ENCODE peak calls at places on chromosomes 11 and 22, in five cellular contexts. Y is colonic mucosa; W is CD4-positive, CD25-positive, alpha-beta regulatory T cell; M is heart right ventricle; R is stomach. B is an unnamed sample.

GRCh38 chr22:28953399-28953798 is 70.0 kb downstream of the ZNRF3 start:
- DNase-seq in Y (no peak), W (no peak), M (no peak), R (no peak), B (no peak)

GRCh38 chr11:76206327-76207081 is at the start of gene WNT11:
- DNase-seq in R (peak), Y (peak), W (peak), M (peak), B (no peak)

GRCh38 chr11:623999-624704 is 603 bp downstream of the CDHR5 start:
- DNase-seq in R (peak), Y (peak), W (no peak), M (no peak), B (no peak)

GRCh38 chr22:32823024-32823730 is 21.7 kb downstream of the TIMP3 start:
- DNase-seq in M (no peak), Y (peak), R (peak), W (no peak), B (peak)

GRCh38 chr22:35313311-35314121 is 13.8 kb downstream of the TOM1 start:
- DNase-seq in Y (no peak), M (peak), R (peak), W (no peak), B (no peak)

GRCh38 chr22:40628354-40629042 is 8.0 kb downstream of the MRTFA start:
- DNase-seq in Y (no peak), R (no peak), W (no peak), M (no peak), B (no peak)

GRCh38 chr22:40482391-40482790 is 112.0 kb downstream of the SGSM3 start:
- DNase-seq in W (no peak), M (no peak), Y (no peak), R (no peak), B (no peak)

GRCh38 chr11:104917259-104918112 is 19.2 kb upstream of the CASP12 start:
- DNase-seq in Y (no peak), W (no peak), R (no peak), M (no peak), B (no peak)

GRCh38 chr11:7907121-7907520 is 23.9 kb downstream of the OR10A6 start:
- DNase-seq in W (no peak), Y (no peak), R (no peak), M (no peak), B (no peak)

GRCh38 chr22:50488886-50489285 is 2.2 kb downstream of the MIOX start:
- DNase-seq in M (no peak), W (no peak), Y (no peak), R (no peak), B (no peak)

GRCh38 chr11:125376856-125377255 is 119.2 kb downstream of the FEZ1 start:
- DNase-seq in M (no peak), R (no peak), Y (no peak), W (no peak), B (no peak)

GRCh38 chr11:35141538-35141937 is 2.6 kb downstream of the CD44 start:
- DNase-seq in M (peak), Y (peak), R (peak), W (no peak), B (no peak)

GRCh38 chr11:47994417-47994816 is 14.1 kb downstream of the PTPRJ start:
- DNase-seq in Y (no peak), R (no peak), W (no peak), M (no peak), B (no peak)

GRCh38 chr11:96969251-96969650 is 579.4 kb downstream of the JRKL start:
- DNase-seq in M (no peak), W (no peak), Y (no peak), R (no peak), B (no peak)

GRCh38 chr11:130858215-130858614 is 58.1 kb downstream of the SNX19 start:
- DNase-seq in Y (no peak), R (no peak), W (no peak), M (no peak), B (peak)

GRCh38 chr11:91299980-91300379 is 924.6 kb upstream of the FAT3 start:
- DNase-seq in R (no peak), Y (no peak), M (no peak), W (no peak), B (no peak)

GRCh38 chr22:44678245-44678979 is 23.6 kb upstream of the PRR5 start:
- DNase-seq in R (no peak), W (no peak), M (no peak), Y (no peak), B (no peak)

GRCh38 chr22:44678980-44679647 is 22.9 kb upstream of the PRR5 start:
- DNase-seq in R (no peak), M (no peak), W (no peak), Y (no peak), B (no peak)

GRCh38 chr22:44673406-44673805 is 28.6 kb upstream of the PRR5 start:
- DNase-seq in Y (no peak), M (no peak), W (no peak), R (no peak), B (no peak)

GRCh38 chr22:44677299-44678244 is 24.4 kb upstream of the PRR5 start:
- DNase-seq in M (no peak), W (no peak), Y (no peak), R (no peak), B (no peak)

DNA sequence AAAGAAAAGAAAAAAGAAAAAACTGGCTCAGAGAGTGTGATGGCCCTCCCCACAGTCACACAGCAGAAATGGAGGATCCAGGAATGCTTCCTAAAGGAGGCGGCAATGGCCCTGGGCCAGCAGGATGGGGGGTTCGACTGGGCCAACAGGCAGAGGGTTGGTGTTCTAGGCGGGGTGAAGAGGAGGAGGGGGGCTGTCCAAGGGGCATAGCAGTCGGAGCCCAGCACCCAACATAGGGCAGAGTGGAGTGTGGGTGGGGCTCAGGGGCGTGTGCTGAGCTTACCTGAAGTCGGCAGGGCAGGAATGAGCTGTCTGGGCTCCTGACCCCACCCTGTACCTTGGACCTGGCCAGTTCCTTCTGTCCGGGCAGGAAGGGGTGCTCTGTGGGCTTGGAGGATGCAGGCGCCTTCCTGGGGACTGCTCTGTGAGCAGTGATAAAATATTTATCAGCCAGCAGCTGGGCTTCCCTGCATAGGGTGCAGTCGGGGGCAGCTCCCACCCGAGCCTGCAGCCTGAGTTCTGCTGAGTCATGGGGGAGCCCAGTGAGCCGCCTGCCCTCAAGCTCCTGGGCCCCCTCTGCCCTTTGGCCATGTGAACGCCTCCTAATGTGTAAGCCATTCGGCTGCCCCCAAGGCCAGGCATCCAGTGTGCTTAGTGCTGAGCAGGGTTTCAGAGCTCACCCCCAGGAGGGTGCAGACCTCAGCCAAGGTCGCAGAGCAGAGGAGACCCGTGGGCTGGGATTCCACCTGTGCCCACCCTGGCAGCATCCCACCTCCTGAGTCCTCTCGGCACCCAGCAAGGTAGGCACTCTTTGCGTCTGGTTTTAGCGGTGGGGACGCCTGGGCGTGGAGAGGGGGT is 25.3 kb upstream of the PRR5 start:
- DNase-seq in M (no peak), W (no peak), Y (peak), R (peak), B (no peak)
- H3K4me3 ChIP-seq in M (no peak), W (no peak), Y (peak), R (peak), B (no peak)

GRCh38 chr11:17745032-17745772 is 10.6 kb downstream of the KCNC1 start:
- DNase-seq in Y (no peak), W (no peak), M (no peak), R (no peak), B (no peak)
- H3K4me3 ChIP-seq in Y (no peak), W (no peak), M (no peak), R (no peak), B (no peak)

DNA sequence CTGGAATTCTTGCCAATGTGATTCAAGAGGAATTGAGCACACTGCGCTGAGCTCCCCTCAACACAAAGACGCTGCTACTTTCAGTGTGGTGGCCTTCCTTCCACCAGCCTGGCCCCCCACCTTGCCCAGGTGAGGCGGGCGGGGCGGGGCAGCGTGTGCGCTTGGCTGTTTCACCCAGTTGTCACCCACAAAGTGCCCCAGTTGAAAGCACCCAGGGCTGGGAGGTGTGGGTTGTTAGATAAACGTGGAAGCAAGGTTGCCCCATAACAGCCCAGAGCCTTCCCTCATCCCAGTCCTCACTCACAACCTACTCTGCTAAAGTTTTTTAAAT is 43.1 kb downstream of the CACNG2 start:
- DNase-seq in W (no peak), M (no peak), R (no peak), Y (no peak), B (no peak)
- H3K4me3 ChIP-seq in W (no peak), M (no peak), R (no peak), Y (no peak), B (no peak)

GRCh38 chr11:73528877-73529530 is 68.9 kb downstream of the FAM168A start:
- DNase-seq in W (no peak), Y (no peak), M (no peak), R (no peak), B (no peak)
- H3K4me3 ChIP-seq in W (no peak), Y (no peak), M (peak), R (peak), B (no peak)

DNA sequence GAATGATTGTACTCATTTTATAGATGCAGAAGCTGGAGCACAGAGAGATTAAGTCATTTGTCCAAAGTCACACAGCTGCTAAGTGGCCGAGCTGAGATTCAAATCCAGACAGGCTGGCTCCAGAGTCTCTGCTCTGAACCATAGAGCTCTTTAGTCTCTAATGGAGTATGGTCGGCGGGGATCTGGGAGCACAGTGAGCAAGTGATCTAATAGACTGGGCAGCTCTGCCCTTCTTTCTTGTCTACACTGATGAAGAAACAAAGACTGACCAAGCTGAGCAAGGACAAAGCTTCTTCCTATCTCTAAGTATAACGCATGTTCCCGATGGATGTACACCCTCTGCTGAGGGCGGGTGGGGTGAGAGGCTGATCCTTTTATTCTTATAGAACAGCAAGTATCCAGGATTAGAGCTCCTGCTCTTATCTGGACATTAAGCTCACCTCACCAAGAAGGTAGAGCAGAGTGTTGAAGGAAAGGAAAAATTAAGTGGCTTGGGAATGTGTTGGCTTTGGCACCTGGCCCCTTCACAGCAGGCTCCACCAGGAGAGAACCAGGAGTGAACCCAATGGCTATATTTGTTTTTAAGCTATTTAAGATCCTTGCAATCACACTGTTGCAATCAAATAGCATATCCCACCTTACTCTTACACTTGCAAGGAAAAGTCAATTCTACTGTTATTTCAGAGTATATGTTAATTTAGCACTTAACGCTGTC is 68.7 kb downstream of the ETS1 start:
- DNase-seq in Y (no peak), R (no peak), W (no peak), M (no peak), B (no peak)
- H3K4me3 ChIP-seq in Y (peak), R (peak), W (peak), M (peak), B (peak)

GRCh38 chr22:36965716-36966115 is 52.3 kb downstream of the CSF2RB start:
- DNase-seq in M (no peak), Y (no peak), R (no peak), W (no peak), B (no peak)
- H3K4me3 ChIP-seq in M (no peak), Y (no peak), R (no peak), W (no peak), B (no peak)

GRCh38 chr11:68007498-68008380 is 2.4 kb upstream of the ALDH3B1 start:
- DNase-seq in W (no peak), Y (no peak), M (no peak), R (no peak), B (no peak)
- H3K4me3 ChIP-seq in W (no peak), Y (no peak), M (no peak), R (no peak), B (no peak)

GRCh38 chr11:122159861-122160260 is 43.8 kb upstream of the BLID start:
- DNase-seq in Y (no peak), M (no peak), R (no peak), W (no peak), B (no peak)
- H3K4me3 ChIP-seq in Y (no peak), M (no peak), R (no peak), W (no peak), B (no peak)

GRCh38 chr11:46386674-46387073 is 4.9 kb downstream of the CHRM4 start:
- DNase-seq in R (no peak), Y (no peak), W (no peak), M (no peak), B (no peak)

GRCh38 chr11:46389450-46390330 is 1.9 kb downstream of the CHRM4 start:
- DNase-seq in Y (peak), R (peak), M (peak), W (no peak), B (no peak)

GRCh38 chr11:46388619-46389449 is 2.7 kb downstream of the CHRM4 start:
- DNase-seq in W (no peak), Y (no peak), R (no peak), M (no peak), B (no peak)

GRCh38 chr11:46387456-46387855 is 4.1 kb downstream of the CHRM4 start:
- DNase-seq in R (no peak), Y (no peak), M (no peak), W (no peak), B (no peak)

DNA sequence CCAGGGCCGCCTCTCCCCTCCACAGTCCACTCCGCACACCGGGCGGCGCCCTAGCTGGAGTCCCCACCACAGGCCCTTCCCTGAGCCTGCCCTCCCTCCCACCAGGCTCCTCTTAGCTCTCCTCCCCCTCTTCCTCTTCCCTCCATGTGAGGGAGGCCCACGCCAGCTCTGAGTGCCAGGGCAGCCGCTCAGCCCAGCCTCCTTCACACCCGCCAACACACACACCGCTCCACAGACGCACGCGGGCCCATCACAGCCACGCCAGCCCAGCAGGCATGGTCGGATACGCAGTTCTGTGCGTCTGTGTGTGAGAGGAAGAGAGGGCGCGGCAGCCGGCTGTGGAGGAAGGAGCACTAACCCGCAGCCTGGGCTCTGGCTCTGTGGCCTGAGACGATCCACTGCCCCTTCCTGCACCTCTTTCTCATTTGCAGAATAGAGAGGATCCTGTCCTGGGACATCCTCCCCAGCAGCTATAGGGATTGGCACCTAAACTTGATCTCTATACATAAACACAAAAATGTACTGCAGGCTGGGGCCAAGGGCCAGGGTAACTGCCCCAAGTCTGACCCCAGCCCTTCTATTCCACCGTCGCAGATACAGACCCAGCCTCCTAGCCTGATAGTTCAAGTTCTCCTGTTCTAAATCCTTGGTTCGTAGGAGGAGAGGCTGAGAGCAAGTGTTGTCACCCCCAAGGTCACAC is 3.5 kb downstream of the CHRM4 start:
- DNase-seq in M (no peak), R (no peak), W (no peak), Y (no peak), B (no peak)
- H3K4me3 ChIP-seq in M (no peak), R (no peak), W (no peak), Y (no peak), B (no peak)

GRCh38 chr11:36361901-36362391 is 65.9 kb downstream of the PRR5L start:
- DNase-seq in W (no peak), Y (no peak), M (no peak), R (no peak), B (no peak)
- H3K4me3 ChIP-seq in W (no peak), Y (no peak), M (peak), R (no peak), B (no peak)